ENCODE peak calls at places on chromosome 14, in six cellular contexts. I is HepG2; F is lung; Z is fibroblast of lung; G is vagina; Q is CD8-positive, alpha-beta T cell. K is an unnamed sample.

GRCh38 chr14:52937869-52938268 is 13.0 kb downstream of the FERMT2 start:
- DNase-seq in I (no peak), F (no peak), Z (no peak), G (no peak), Q (no peak), K (no peak)

GRCh38 chr14:100865682-100866591 is 37.6 kb downstream of the RTL1 start:
- DNase-seq in I (no peak), F (no peak), Z (no peak), G (no peak), Q (no peak), K (no peak)

GRCh38 chr14:97538749-97539388 is 741.7 kb downstream of the VRK1 start:
- DNase-seq in I (no peak), F (no peak), Z (no peak), G (no peak), Q (no peak), K (no peak)

GRCh38 chr14:59188461-59189280 is at the start of gene DAAM1:
- DNase-seq in I (peak; percentile 97), F (peak; percentile 98), Z (peak; percentile 97), G (peak; percentile 100), Q (peak; percentile 95), K (peak; percentile 92)

GRCh38 chr14:92482621-92483319 is 30.8 kb upstream of the RIN3 start:
- DNase-seq in I (no peak), F (no peak), Z (no peak), G (peak; percentile 64), Q (no peak), K (no peak)

GRCh38 chr14:103628684-103629502 is at the start of gene KLC1:
- DNase-seq in I (no peak), F (peak; percentile 83), Z (peak; percentile 64), G (no peak), Q (peak; percentile 85), K (no peak)

GRCh38 chr14:71497645-71498086 is 434.6 kb upstream of the RGS6 start:
- DNase-seq in I (no peak), F (no peak), Z (peak; percentile 47), G (no peak), Q (no peak), K (no peak)

GRCh38 chr14:27881646-27882045 is 884.9 kb upstream of the FOXG1 start:
- DNase-seq in I (no peak), F (no peak), Z (no peak), G (no peak), Q (no peak), K (no peak)

GRCh38 chr14:83379371-83379770 is 1845.7 kb upstream of the SEL1L start:
- DNase-seq in I (no peak), F (no peak), Z (no peak), G (no peak), Q (no peak), K (no peak)

GRCh38 chr14:97499790-97500481 is 702.8 kb downstream of the VRK1 start:
- DNase-seq in I (no peak), F (no peak), Z (no peak), G (no peak), Q (no peak), K (no peak)

GRCh38 chr14:64478634-64479250 is 13.4 kb downstream of the AKAP5 start:
- DNase-seq in I (no peak), F (no peak), Z (peak; percentile 52), G (no peak), Q (no peak), K (no peak)

GRCh38 chr14:99523661-99524050 is 42.4 kb downstream of the CCNK start:
- DNase-seq in I (no peak), F (no peak), Z (no peak), G (no peak), Q (no peak), K (no peak)

GRCh38 chr14:105144666-105145380 is 23.8 kb downstream of the JAG2 start:
- DNase-seq in I (no peak), F (no peak), Z (no peak), G (no peak), Q (no peak), K (no peak)

GRCh38 chr14:34356267-34356660 is 105.8 kb downstream of the SPTSSA start:
- DNase-seq in I (no peak), F (no peak), Z (peak; percentile 54), G (no peak), Q (no peak), K (no peak)

GRCh38 chr14:42569227-42569626 is 962.6 kb downstream of the LRFN5 start:
- DNase-seq in I (no peak), F (no peak), Z (no peak), G (no peak), Q (no peak), K (no peak)

GRCh38 chr14:74240794-74241610 is 1.8 kb downstream of the VSX2 start:
- DNase-seq in I (no peak), F (no peak), Z (peak; percentile 15), G (no peak), Q (no peak), K (no peak)

GRCh38 chr14:64504897-64505771 is 564 bp downstream of the ZBTB1 start:
- DNase-seq in I (peak; percentile 67), F (peak; percentile 88), Z (peak; percentile 86), G (peak; percentile 94), Q (peak; percentile 86), K (peak; percentile 42)

GRCh38 chr14:50083467-50084337 is 32.7 kb downstream of the VCPKMT start:
- DNase-seq in I (no peak), F (no peak), Z (no peak), G (no peak), Q (peak; percentile 39), K (no peak)

GRCh38 chr14:39015360-39015961 is 87.6 kb downstream of the SEC23A start:
- DNase-seq in I (peak; percentile 84), F (no peak), Z (peak; percentile 70), G (no peak), Q (no peak), K (peak; percentile 4)

GRCh38 chr14:56592746-56593544 is 13.3 kb downstream of the TMEM260 start:
- DNase-seq in I (peak; percentile 17), F (no peak), Z (no peak), G (no peak), Q (no peak), K (no peak)

GRCh38 chr14:32468955-32469354 is 139.9 kb downstream of the AKAP6 start:
- DNase-seq in I (peak; percentile 28), F (no peak), Z (peak; percentile 84), G (no peak), Q (no peak), K (no peak)

GRCh38 chr14:54465654-54466053 is 23.1 kb downstream of the GMFB start:
- DNase-seq in I (no peak), F (no peak), Z (no peak), G (peak; percentile 42), Q (no peak), K (no peak)

GRCh38 chr14:77342726-77343397 is 22.0 kb downstream of the GSTZ1 start:
- DNase-seq in I (no peak), F (no peak), Z (no peak), G (no peak), Q (no peak), K (no peak)

GRCh38 chr14:77337880-77338279 is 17.0 kb downstream of the GSTZ1 start:
- DNase-seq in I (no peak), F (no peak), Z (no peak), G (no peak), Q (no peak), K (no peak)

GRCh38 chr14:77338332-77338731 is 17.5 kb downstream of the GSTZ1 start:
- DNase-seq in I (no peak), F (no peak), Z (no peak), G (no peak), Q (no peak), K (no peak)

GRCh38 chr14:77339407-77339806 is 18.6 kb downstream of the GSTZ1 start:
- DNase-seq in I (no peak), F (no peak), Z (peak; percentile 44), G (no peak), Q (no peak), K (peak; percentile 34)

GRCh38 chr14:77340389-77340788 is 19.6 kb downstream of the GSTZ1 start:
- DNase-seq in I (no peak), F (no peak), Z (no peak), G (no peak), Q (no peak), K (no peak)
- TF ChIP-seq CTCF in I (no peak), F (no peak), Z (no peak), G (no peak), Q (no peak), K (no peak)

GRCh38 chr14:76761849-76762616 is 765 bp downstream of the VASH1 start:
- DNase-seq in I (no peak), F (peak; percentile 28), Z (no peak), G (peak; percentile 77), Q (no peak), K (no peak)

GRCh38 chr14:76760331-76761197 is 704 bp upstream of the VASH1 start:
- DNase-seq in I (no peak), F (peak; percentile 23), Z (no peak), G (peak; percentile 75), Q (no peak), K (no peak)

GRCh38 chr14:76759589-76759988 is 1.7 kb upstream of the VASH1 start:
- DNase-seq in I (no peak), F (peak; percentile 22), Z (no peak), G (peak; percentile 64), Q (no peak), K (no peak)

GRCh38 chr14:76762617-76763361 is 1.5 kb downstream of the VASH1 start:
- DNase-seq in I (no peak), F (peak; percentile 28), Z (no peak), G (peak; percentile 82), Q (no peak), K (no peak)

DNA sequence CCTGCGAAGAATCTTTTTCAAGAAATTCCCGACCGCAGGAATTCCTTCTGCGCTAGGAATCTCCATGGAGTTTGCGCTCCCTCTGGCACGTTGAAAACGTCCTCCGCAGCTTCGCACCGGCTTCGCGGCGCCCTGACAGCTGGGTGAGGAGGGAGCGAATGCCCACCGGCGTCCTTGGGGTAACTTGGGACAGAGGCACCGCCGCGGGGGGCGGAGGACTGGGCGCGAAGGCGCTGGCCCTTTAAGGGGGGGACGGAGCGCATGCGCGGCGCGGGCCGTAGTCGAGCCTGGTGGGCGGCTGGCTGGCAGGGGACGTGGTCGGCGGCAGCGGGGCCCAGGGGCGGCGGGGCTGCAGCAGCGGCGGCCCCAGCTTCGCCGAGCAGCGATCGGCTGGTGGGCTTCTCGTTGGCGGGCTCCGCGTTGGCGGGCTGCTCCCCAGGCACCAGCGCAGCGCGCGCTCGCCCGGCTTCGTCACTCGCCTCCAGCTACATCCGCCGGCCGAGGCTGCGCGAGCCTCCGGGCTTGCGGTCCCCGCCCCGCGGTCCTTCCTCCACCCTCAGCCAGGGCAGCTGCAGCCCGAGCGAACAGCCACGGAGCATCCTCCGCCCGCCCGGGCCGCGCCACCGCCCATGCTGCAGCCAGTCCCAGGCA is at the start of gene VASH1:
- DNase-seq in I (no peak), F (peak; percentile 44), Z (peak; percentile 76), G (peak; percentile 69), Q (peak; percentile 51), K (peak; percentile 13)
- H3K4me3 ChIP-seq in I (peak within 1 kb of the TSS; percentile 59), F (peak within 1 kb of the TSS; percentile 83), Z (peak within 1 kb of the TSS; percentile 61), G (peak within 1 kb of the TSS; percentile 84), Q (peak within 1 kb of the TSS; percentile 52), K (peak within 1 kb of the TSS; percentile 64)

DNA sequence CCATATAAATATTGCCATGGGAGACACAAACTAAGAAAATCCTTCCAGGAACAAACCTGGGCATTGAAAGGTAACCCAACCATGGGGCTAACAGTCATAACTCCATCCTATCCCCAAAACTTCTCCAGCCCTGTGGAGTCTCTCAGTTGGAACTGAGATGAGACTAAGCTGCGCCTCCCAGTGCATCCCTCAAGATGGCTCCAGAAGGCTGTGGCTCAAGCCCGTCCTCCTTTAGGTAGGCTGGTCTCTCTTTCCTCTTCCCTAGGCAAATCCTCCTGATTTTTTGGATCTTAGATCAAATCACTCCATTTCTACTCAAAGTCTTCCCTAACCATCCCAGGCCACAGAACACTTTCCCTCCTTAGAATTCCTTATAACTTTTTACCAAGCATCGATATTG is 364.3 kb upstream of the CCDC196 start:
- DNase-seq in I (no peak), F (no peak), Z (no peak), G (no peak), Q (no peak), K (no peak)
- TF ChIP-seq CTCF in I (no peak), F (no peak), Z (no peak), G (no peak), Q (no peak), K (no peak)

GRCh38 chr14:95713596-95714371 is at the start of gene TCL1A:
- DNase-seq in I (no peak), F (no peak), Z (no peak), G (no peak), Q (no peak), K (no peak)
- H3K4me3 ChIP-seq in I (no peak within 1 kb of the TSS), F (no peak within 1 kb of the TSS), Z (no peak within 1 kb of the TSS), G (no peak within 1 kb of the TSS), Q (no peak within 1 kb of the TSS), K (no peak within 1 kb of the TSS)

K was measured in AG09309.